ENCODE peak calls at places on chromosome 10, in eight cellular contexts. One of them, this sample, is unnamed.

GRCh38 chr10:3468919-3469638 is 296.5 kb upstream of the PITRM1 start:
- DNase-seq in lower leg skin: peak
- DNase-seq in AG09319: peak
- DNase-seq in neural crest cell: no peak
- DNase-seq in GM03348: peak
- DNase-seq in NT2/D1: no peak
- DNase-seq in T-helper 9 cell: no peak
- DNase-seq in coronary artery: peak
- DNase-seq in this sample: no peak

GRCh38 chr10:125535559-125535958 is 147.4 kb downstream of the TEX36 start:
- DNase-seq in T-helper 9 cell: no peak
- DNase-seq in AG09319: no peak
- DNase-seq in GM03348: no peak
- DNase-seq in neural crest cell: no peak
- DNase-seq in coronary artery: no peak
- DNase-seq in NT2/D1: no peak
- DNase-seq in lower leg skin: no peak
- DNase-seq in this sample: no peak

GRCh38 chr10:107085661-107086525 is 78.6 kb downstream of the SORCS1 start:
- DNase-seq in GM03348: no peak
- DNase-seq in AG09319: no peak
- DNase-seq in neural crest cell: no peak
- DNase-seq in T-helper 9 cell: no peak
- DNase-seq in coronary artery: no peak
- DNase-seq in NT2/D1: no peak
- DNase-seq in lower leg skin: no peak
- DNase-seq in this sample: no peak

GRCh38 chr10:108384378-108384777 is 1219.9 kb upstream of the SORCS1 start:
- DNase-seq in neural crest cell: no peak
- DNase-seq in T-helper 9 cell: no peak
- DNase-seq in GM03348: no peak
- DNase-seq in NT2/D1: no peak
- DNase-seq in coronary artery: no peak
- DNase-seq in lower leg skin: no peak
- DNase-seq in AG09319: no peak
- DNase-seq in this sample: no peak

GRCh38 chr10:119737827-119738226 is 12.0 kb downstream of the INPP5F start:
- DNase-seq in neural crest cell: no peak
- DNase-seq in GM03348: peak
- DNase-seq in T-helper 9 cell: no peak
- DNase-seq in lower leg skin: peak
- DNase-seq in coronary artery: no peak
- DNase-seq in NT2/D1: peak
- DNase-seq in AG09319: peak
- DNase-seq in this sample: no peak

GRCh38 chr10:23478570-23478969 is 39.7 kb downstream of the OTUD1 start:
- DNase-seq in GM03348: no peak
- DNase-seq in NT2/D1: no peak
- DNase-seq in coronary artery: no peak
- DNase-seq in lower leg skin: no peak
- DNase-seq in T-helper 9 cell: no peak
- DNase-seq in neural crest cell: no peak
- DNase-seq in AG09319: no peak
- DNase-seq in this sample: no peak

GRCh38 chr10:93211989-93212388 is 138.3 kb downstream of the CYP26A1 start:
- DNase-seq in T-helper 9 cell: no peak
- DNase-seq in lower leg skin: no peak
- DNase-seq in GM03348: no peak
- DNase-seq in AG09319: no peak
- DNase-seq in NT2/D1: no peak
- DNase-seq in neural crest cell: no peak
- DNase-seq in coronary artery: no peak
- DNase-seq in this sample: no peak

GRCh38 chr10:43077421-43078171 is 727 bp downstream of the RET start:
- DNase-seq in T-helper 9 cell: no peak
- DNase-seq in GM03348: no peak
- DNase-seq in neural crest cell: no peak
- DNase-seq in lower leg skin: no peak
- DNase-seq in NT2/D1: no peak
- DNase-seq in AG09319: no peak
- DNase-seq in coronary artery: no peak
- DNase-seq in this sample: no peak

GRCh38 chr10:29634764-29635625 is at the start of gene SVIL:
- DNase-seq in AG09319: no peak
- DNase-seq in neural crest cell: no peak
- DNase-seq in T-helper 9 cell: no peak
- DNase-seq in lower leg skin: peak
- DNase-seq in GM03348: peak
- DNase-seq in NT2/D1: no peak
- DNase-seq in coronary artery: peak
- DNase-seq in this sample: no peak

GRCh38 chr10:6296456-6297214 is 93.9 kb downstream of the PFKFB3 start:
- DNase-seq in NT2/D1: no peak
- DNase-seq in T-helper 9 cell: no peak
- DNase-seq in GM03348: no peak
- DNase-seq in lower leg skin: no peak
- DNase-seq in coronary artery: no peak
- DNase-seq in AG09319: no peak
- DNase-seq in neural crest cell: no peak
- DNase-seq in this sample: no peak

GRCh38 chr10:74194999-74195398 is 44.0 kb downstream of the ADK start:
- DNase-seq in NT2/D1: no peak
- DNase-seq in neural crest cell: no peak
- DNase-seq in T-helper 9 cell: no peak
- DNase-seq in GM03348: peak
- DNase-seq in lower leg skin: no peak
- DNase-seq in AG09319: no peak
- DNase-seq in coronary artery: no peak
- DNase-seq in this sample: no peak

GRCh38 chr10:1420663-1421362 is 316.5 kb downstream of the ADARB2 start:
- DNase-seq in GM03348: peak
- DNase-seq in neural crest cell: peak
- DNase-seq in lower leg skin: peak
- DNase-seq in NT2/D1: peak
- DNase-seq in AG09319: no peak
- DNase-seq in coronary artery: peak
- DNase-seq in T-helper 9 cell: peak
- DNase-seq in this sample: peak

GRCh38 chr10:120824864-120825263 is 26.3 kb upstream of the WDR11 start:
- DNase-seq in T-helper 9 cell: no peak
- DNase-seq in GM03348: no peak
- DNase-seq in lower leg skin: no peak
- DNase-seq in coronary artery: no peak
- DNase-seq in NT2/D1: peak
- DNase-seq in AG09319: no peak
- DNase-seq in neural crest cell: peak
- DNase-seq in this sample: no peak

GRCh38 chr10:22443200-22443881 is 98.0 kb downstream of the SPAG6 start:
- DNase-seq in NT2/D1: no peak
- DNase-seq in lower leg skin: no peak
- DNase-seq in coronary artery: no peak
- DNase-seq in AG09319: no peak
- DNase-seq in T-helper 9 cell: no peak
- DNase-seq in GM03348: peak
- DNase-seq in neural crest cell: no peak
- DNase-seq in this sample: no peak